ENCODE peak calls at places on chromosomes 7 and 10, in seven cellular contexts. G, K, M, R, W, P and Y are unnamed samples. For H3K4me1 and H3K9me3, the result is how much of the 10 kb centered on the place peaks cover.

GRCh38 chr10:62093863-62094291 is 174.8 kb downstream of the RTKN2 start:
- DNase-seq in G (no peak), K (no peak), M (no peak), R (no peak), W (no peak), P (no peak), Y (no peak)

GRCh38 chr7:3250725-3251124 is 50.3 kb upstream of the SDK1 start:
- DNase-seq in G (no peak), K (no peak), M (no peak), R (no peak), W (no peak), P (no peak), Y (no peak)

GRCh38 chr10:69657417-69657816 is 27.4 kb downstream of the FAM241B start:
- DNase-seq in G (peak), K (no peak), M (no peak), R (no peak), W (no peak), P (no peak), Y (no peak)

GRCh38 chr10:3117486-3117885 is 50.1 kb downstream of the PFKP start:
- DNase-seq in G (no peak), K (no peak), M (no peak), R (no peak), W (no peak), P (no peak), Y (no peak)

GRCh38 chr10:108673756-108674155 is 1249.6 kb downstream of the XPNPEP1 start:
- DNase-seq in G (no peak), K (no peak), M (no peak), R (no peak), W (no peak), P (peak), Y (no peak)

GRCh38 chr7:70619130-70619529 is 512.8 kb upstream of the GALNT17 start:
- DNase-seq in G (no peak), K (no peak), M (no peak), R (no peak), W (no peak), P (peak), Y (no peak)

GRCh38 chr7:150388709-150389531 is 9.8 kb downstream of the ZNF775 start:
- DNase-seq in G (peak), K (peak), M (no peak), R (peak), W (peak), P (peak), Y (peak)

GRCh38 chr7:103343758-103344452 is 662 bp downstream of the DNAJC2 start:
- DNase-seq in G (peak), K (no peak), M (no peak), R (peak), W (no peak), P (peak), Y (peak)

GRCh38 chr10:19683965-19684364 is 132.3 kb upstream of the PLXDC2 start:
- DNase-seq in G (no peak), K (no peak), M (no peak), R (no peak), W (no peak), P (no peak), Y (no peak)
- TF ChIP-seq CTCF in G (peak), K (peak), M (no peak), R (no peak), W (no peak), P (peak), Y (peak)

GRCh38 chr10:104304346-104304745 is 33.9 kb downstream of the ITPRIP start:
- DNase-seq in G (no peak), K (no peak), M (no peak), R (no peak), W (no peak), P (no peak), Y (no peak)

GRCh38 chr10:104303594-104304178 is 34.6 kb downstream of the ITPRIP start:
- DNase-seq in G (no peak), K (no peak), M (no peak), R (peak), W (no peak), P (no peak), Y (no peak)

GRCh38 chr10:104301907-104302690 is 33.1 kb downstream of the GSTO2 start:
- DNase-seq in G (no peak), K (no peak), M (no peak), R (peak), W (no peak), P (no peak), Y (no peak)

GRCh38 chr10:104306897-104307296 is 31.4 kb downstream of the ITPRIP start:
- DNase-seq in G (no peak), K (peak), M (no peak), R (peak), W (no peak), P (peak), Y (no peak)

DNA sequence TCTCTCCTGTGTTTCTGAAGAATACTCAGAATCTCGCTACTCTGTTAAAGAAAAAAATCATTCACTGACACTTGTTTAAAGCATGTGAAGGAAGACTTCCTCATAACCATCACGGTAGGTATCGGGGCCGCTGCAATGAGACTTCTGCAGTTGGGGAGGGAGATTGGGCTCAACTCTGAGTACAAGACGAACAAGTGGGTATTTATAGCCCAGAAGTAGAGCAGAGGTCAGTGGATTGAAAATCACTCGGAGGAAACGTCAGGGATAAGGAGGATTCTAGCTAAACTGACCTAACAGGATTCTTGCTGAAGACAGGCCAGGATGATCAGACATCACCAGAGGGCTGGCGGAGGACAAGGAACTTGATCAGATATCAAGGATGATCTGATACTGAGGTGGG is 33.3 kb downstream of the ITPRIP start:
- DNase-seq in G (no peak), K (no peak), M (no peak), R (peak), W (no peak), P (no peak), Y (no peak)
- H3K4me1 ChIP-seq in G (under half), K (under half), M (under half), R (under half), W (under half), P (under half), Y (under half)

GRCh38 chr10:42594246-42594650 is 44.1 kb downstream of the ZNF33B start:
- DNase-seq in G (no peak), K (no peak), M (no peak), R (no peak), W (no peak), P (no peak), Y (no peak)
- H3K9me3 ChIP-seq in G (under half), K (under half), M (under half), R (under half), W (half or more), P (half or more), Y (half or more)

DNA sequence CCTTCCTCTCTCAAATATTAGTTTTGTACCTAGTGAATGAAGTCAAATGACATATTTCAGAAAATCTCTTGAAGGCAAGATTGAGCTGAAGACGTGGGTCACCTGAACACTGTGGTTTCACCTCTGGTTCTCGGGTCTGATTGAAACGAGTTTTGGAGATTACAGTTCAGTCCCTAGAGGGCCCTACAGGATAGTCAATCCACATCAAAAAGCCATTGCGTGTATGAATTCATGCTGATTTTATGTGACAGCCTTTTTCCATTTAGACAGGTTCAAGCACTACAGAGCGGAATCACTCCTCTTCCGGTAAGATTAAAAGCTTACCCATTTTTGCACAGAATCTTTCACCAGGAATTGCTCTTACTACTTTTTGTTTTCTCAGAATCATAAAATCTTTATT is 62.2 kb downstream of the VIM start:
- DNase-seq in G (no peak), K (no peak), M (peak), R (no peak), W (no peak), P (peak), Y (no peak)
- TF ChIP-seq CTCF in G (peak), K (peak), M (peak), R (no peak), W (no peak), P (peak), Y (peak)

GRCh38 chr7:135206887-135207738 is 4.2 kb downstream of the WDR91 start:
- DNase-seq in G (no peak), K (no peak), M (no peak), R (no peak), W (no peak), P (no peak), Y (no peak)
- H3K4me1 ChIP-seq in G (under half), K (under half), M (under half), R (under half), W (under half), P (under half), Y (under half)

DNA sequence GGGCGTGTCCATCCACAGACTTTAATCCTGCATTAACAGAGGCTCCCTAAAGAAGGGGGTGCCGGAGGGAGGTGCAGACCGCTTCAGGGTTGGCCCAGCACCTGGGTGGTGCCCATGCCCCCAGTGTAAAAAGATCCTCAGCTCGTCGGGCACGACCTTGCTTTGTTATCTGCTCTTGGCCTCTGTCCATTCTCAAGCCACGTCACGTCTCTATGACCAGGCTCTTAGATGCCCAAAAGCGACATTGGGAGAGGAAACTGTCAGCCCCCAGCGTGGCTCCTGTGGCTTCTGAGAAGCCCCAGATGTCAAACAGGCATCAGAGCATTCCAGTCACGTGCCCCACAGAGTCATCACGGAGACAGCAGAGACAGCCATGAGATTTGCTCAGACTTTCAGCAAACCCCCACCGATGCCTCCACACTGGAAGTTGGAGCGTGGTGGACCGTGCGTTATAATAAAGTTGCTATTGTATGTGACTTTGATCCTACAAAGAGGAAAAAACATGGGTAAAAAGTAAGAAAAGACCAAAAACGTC is 55.5 kb downstream of the PTPRN2 start:
- DNase-seq in G (no peak), K (no peak), M (no peak), R (no peak), W (no peak), P (no peak), Y (no peak)
- H3K9me3 ChIP-seq in G (under half), K (under half), M (under half), R (under half), W (under half), P (under half), Y (under half)

DNA sequence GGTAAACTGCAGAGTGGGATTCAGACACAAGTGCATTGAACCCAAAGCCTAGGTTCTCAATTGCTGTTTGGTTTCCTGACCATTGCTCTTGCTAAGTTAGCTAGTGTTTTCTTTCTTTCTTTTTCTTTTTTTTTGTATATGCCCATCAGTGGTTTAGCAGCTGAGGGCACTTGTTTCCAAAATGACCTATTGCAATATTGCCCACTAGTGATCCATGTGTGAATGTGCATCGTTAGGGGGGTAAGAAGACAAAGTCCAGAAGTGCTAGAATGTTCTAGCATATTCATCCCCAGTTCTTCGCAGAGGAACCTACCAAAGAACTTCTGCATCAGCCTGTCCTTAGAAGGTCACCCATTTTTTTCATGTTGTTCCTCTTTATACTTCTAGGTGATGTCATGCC is 252.8 kb upstream of the GPR26 start:
- DNase-seq in G (no peak), K (no peak), M (no peak), R (no peak), W (no peak), P (no peak), Y (no peak)
- TF ChIP-seq CTCF in G (no peak), K (no peak), M (no peak), R (no peak), W (no peak), P (no peak), Y (no peak)

GRCh38 chr7:42012786-42013360 is 224.1 kb downstream of the GLI3 start:
- DNase-seq in G (no peak), K (no peak), M (no peak), R (no peak), W (no peak), P (no peak), Y (no peak)
- H3K4me1 ChIP-seq in G (under half), K (under half), M (under half), R (under half), W (under half), P (under half), Y (under half)